ENCODE peak calls at places on chromosome 14, in seven cellular contexts. O is iris pigment epithelial cell; G is suprapubic skin; B is activated effector memory CD4-positive, alpha-beta T cell treated with Interleukin-2 at 50 U/mL for 16 hours; V is GM04503; M is AG09319; K is GDM1. X is an unnamed sample.

GRCh38 chr14:90137807-90138206 is 76.0 kb downstream of the KCNK13 start:
- DNase-seq in O (peak), G (no peak), B (no peak), V (no peak), M (no peak), K (no peak), X (peak)

GRCh38 chr14:54209501-54210231 is 187.1 kb upstream of the CDKN3 start:
- DNase-seq in O (peak), G (no peak), B (no peak), V (no peak), M (peak), K (no peak), X (peak)

GRCh38 chr14:61331992-61332657 is 10.7 kb downstream of the PRKCH start:
- DNase-seq in O (no peak), G (no peak), B (no peak), V (no peak), M (no peak), K (no peak), X (no peak)

GRCh38 chr14:104724407-104724980 is 465 bp downstream of the ADSS1 start:
- DNase-seq in O (no peak), G (no peak), B (no peak), V (no peak), M (no peak), K (no peak), X (no peak)

GRCh38 chr14:94540031-94540794 is 21.0 kb upstream of the SERPINA4 start:
- DNase-seq in O (peak), G (no peak), B (no peak), V (no peak), M (no peak), K (no peak), X (no peak)

GRCh38 chr14:67569651-67570290 is 30.3 kb downstream of the PIGH start:
- DNase-seq in O (no peak), G (no peak), B (no peak), V (no peak), M (no peak), K (no peak), X (no peak)

GRCh38 chr14:65373011-65373670 is 39.4 kb upstream of the FUT8 start:
- DNase-seq in O (no peak), G (no peak), B (no peak), V (no peak), M (no peak), K (no peak), X (no peak)

GRCh38 chr14:101916816-101917412 is 47.5 kb upstream of the DYNC1H1 start:
- DNase-seq in O (no peak), G (no peak), B (no peak), V (no peak), M (no peak), K (no peak), X (no peak)

GRCh38 chr14:93332032-93332852 is 594 bp downstream of the BTBD7 start:
- DNase-seq in O (peak), G (peak), B (no peak), V (peak), M (no peak), K (peak), X (peak)

GRCh38 chr14:100472094-100472455 is 115.1 kb downstream of the BEGAIN start:
- DNase-seq in O (no peak), G (no peak), B (no peak), V (no peak), M (no peak), K (no peak), X (no peak)

GRCh38 chr14:55458800-55459577 is 18.6 kb upstream of the TBPL2 start:
- DNase-seq in O (peak), G (no peak), B (no peak), V (no peak), M (no peak), K (no peak), X (peak)

GRCh38 chr14:53227154-53227718 is 74.1 kb upstream of the DDHD1 start:
- DNase-seq in O (no peak), G (no peak), B (no peak), V (no peak), M (no peak), K (no peak), X (no peak)

GRCh38 chr14:64704145-64704742 is at the start of gene PLEKHG3:
- DNase-seq in O (peak), G (peak), B (no peak), V (no peak), M (no peak), K (peak), X (peak)

GRCh38 chr14:68535404-68536024 is 257.4 kb downstream of the ZFP36L1 start:
- DNase-seq in O (peak), G (no peak), B (no peak), V (peak), M (peak), K (no peak), X (peak)

GRCh38 chr14:51305761-51306160 is 65.7 kb downstream of the TMX1 start:
- DNase-seq in O (no peak), G (no peak), B (no peak), V (no peak), M (no peak), K (no peak), X (no peak)

GRCh38 chr14:22545842-22546721 is 42.9 kb downstream of the DAD1 start:
- DNase-seq in O (peak), G (no peak), B (no peak), V (peak), M (no peak), K (no peak), X (peak)

GRCh38 chr14:20624495-20625070 is 16.9 kb downstream of the OR6S1 start:
- DNase-seq in O (peak), G (peak), B (peak), V (no peak), M (no peak), K (no peak), X (peak)

GRCh38 chr14:75409425-75410205 is 18.2 kb upstream of the JDP2 start:
- DNase-seq in O (no peak), G (no peak), B (no peak), V (no peak), M (no peak), K (no peak), X (no peak)

GRCh38 chr14:69543341-69544249 is 31.1 kb downstream of the CCDC177 start:
- DNase-seq in O (peak), G (no peak), B (peak), V (peak), M (peak), K (peak), X (peak)

GRCh38 chr14:56730468-56731145 is 79.7 kb downstream of the OTX2 start:
- DNase-seq in O (no peak), G (no peak), B (no peak), V (no peak), M (no peak), K (no peak), X (no peak)

GRCh38 chr14:87955501-87955900 is 37.5 kb downstream of the GALC start:
- DNase-seq in O (peak), G (no peak), B (no peak), V (no peak), M (no peak), K (no peak), X (no peak)

GRCh38 chr14:74414793-74415437 is 11.1 kb downstream of the SYNDIG1L start:
- DNase-seq in O (no peak), G (no peak), B (no peak), V (no peak), M (no peak), K (no peak), X (no peak)

GRCh38 chr14:75274899-75275569 is 3.6 kb upstream of the FOS start:
- DNase-seq in O (peak), G (peak), B (peak), V (no peak), M (no peak), K (peak), X (no peak)

GRCh38 chr14:21712039-21712438 is 38.4 kb upstream of the OR4E1 start:
- DNase-seq in O (no peak), G (no peak), B (no peak), V (no peak), M (no peak), K (no peak), X (no peak)

GRCh38 chr14:23377873-23378563 is 1.2 kb downstream of the CMTM5 start:
- DNase-seq in O (no peak), G (no peak), B (no peak), V (no peak), M (no peak), K (no peak), X (no peak)

GRCh38 chr14:67674139-67674479 is 323 bp downstream of the VTI1B start:
- DNase-seq in O (peak), G (peak), B (peak), V (no peak), M (no peak), K (peak), X (peak)